ENCODE peak calls at places on chromosomes 3 and 15, in six cellular contexts. One of them, this sample, is unnamed.

GRCh38 chr3:126264952-126265351 is 84.6 kb upstream of the ALDH1L1 start:
- DNase-seq in fibroblast of pulmonary artery: no peak
- DNase-seq in CD8-positive, alpha-beta T cell: no peak
- DNase-seq in gastrocnemius medialis: no peak
- DNase-seq in PC-9: no peak
- DNase-seq in SK-N-SH: no peak
- DNase-seq in this sample: no peak

GRCh38 chr15:31303434-31304073 is 23.1 kb upstream of the KLF13 start:
- DNase-seq in fibroblast of pulmonary artery: no peak
- DNase-seq in PC-9: no peak
- DNase-seq in gastrocnemius medialis: peak; percentile 23
- DNase-seq in SK-N-SH: no peak
- DNase-seq in CD8-positive, alpha-beta T cell: no peak
- DNase-seq in this sample: no peak

GRCh38 chr3:42078686-42079085 is 12.5 kb upstream of the TRAK1 start:
- DNase-seq in gastrocnemius medialis: no peak
- DNase-seq in PC-9: no peak
- DNase-seq in SK-N-SH: no peak
- DNase-seq in fibroblast of pulmonary artery: no peak
- DNase-seq in CD8-positive, alpha-beta T cell: no peak
- DNase-seq in this sample: no peak

GRCh38 chr3:14147063-14147435 is 22.2 kb downstream of the TMEM43 start:
- DNase-seq in gastrocnemius medialis: no peak
- DNase-seq in CD8-positive, alpha-beta T cell: no peak
- DNase-seq in fibroblast of pulmonary artery: no peak
- DNase-seq in SK-N-SH: no peak
- DNase-seq in PC-9: no peak
- DNase-seq in this sample: no peak

GRCh38 chr15:80645494-80646065 is 49.5 kb upstream of the ABHD17C start:
- DNase-seq in SK-N-SH: no peak
- DNase-seq in gastrocnemius medialis: no peak
- DNase-seq in fibroblast of pulmonary artery: no peak
- DNase-seq in PC-9: no peak
- DNase-seq in CD8-positive, alpha-beta T cell: no peak
- DNase-seq in this sample: no peak

GRCh38 chr3:16347548-16347947 is 82.5 kb downstream of the OXNAD1 start:
- DNase-seq in SK-N-SH: no peak
- DNase-seq in fibroblast of pulmonary artery: no peak
- DNase-seq in gastrocnemius medialis: no peak
- DNase-seq in PC-9: no peak
- DNase-seq in CD8-positive, alpha-beta T cell: no peak
- DNase-seq in this sample: no peak

GRCh38 chr3:134040066-134040465 is 10.3 kb upstream of the SLCO2A1 start:
- DNase-seq in SK-N-SH: no peak
- DNase-seq in CD8-positive, alpha-beta T cell: no peak
- DNase-seq in fibroblast of pulmonary artery: no peak
- DNase-seq in PC-9: no peak
- DNase-seq in gastrocnemius medialis: no peak
- DNase-seq in this sample: no peak

GRCh38 chr3:165696496-165696895 is 140.7 kb downstream of the BCHE start:
- DNase-seq in gastrocnemius medialis: no peak
- DNase-seq in CD8-positive, alpha-beta T cell: no peak
- DNase-seq in fibroblast of pulmonary artery: no peak
- DNase-seq in PC-9: no peak
- DNase-seq in SK-N-SH: no peak
- DNase-seq in this sample: no peak

GRCh38 chr15:66850078-66850991 is 148.3 kb downstream of the SMAD6 start:
- DNase-seq in fibroblast of pulmonary artery: no peak
- DNase-seq in CD8-positive, alpha-beta T cell: no peak
- DNase-seq in gastrocnemius medialis: no peak
- DNase-seq in PC-9: no peak
- DNase-seq in SK-N-SH: peak; percentile 77
- DNase-seq in this sample: no peak

GRCh38 chr3:197343656-197344408 is 45.4 kb upstream of the DLG1 start:
- DNase-seq in PC-9: no peak
- DNase-seq in fibroblast of pulmonary artery: peak; percentile 70
- DNase-seq in CD8-positive, alpha-beta T cell: no peak
- DNase-seq in gastrocnemius medialis: no peak
- DNase-seq in SK-N-SH: no peak
- DNase-seq in this sample: no peak

DNA sequence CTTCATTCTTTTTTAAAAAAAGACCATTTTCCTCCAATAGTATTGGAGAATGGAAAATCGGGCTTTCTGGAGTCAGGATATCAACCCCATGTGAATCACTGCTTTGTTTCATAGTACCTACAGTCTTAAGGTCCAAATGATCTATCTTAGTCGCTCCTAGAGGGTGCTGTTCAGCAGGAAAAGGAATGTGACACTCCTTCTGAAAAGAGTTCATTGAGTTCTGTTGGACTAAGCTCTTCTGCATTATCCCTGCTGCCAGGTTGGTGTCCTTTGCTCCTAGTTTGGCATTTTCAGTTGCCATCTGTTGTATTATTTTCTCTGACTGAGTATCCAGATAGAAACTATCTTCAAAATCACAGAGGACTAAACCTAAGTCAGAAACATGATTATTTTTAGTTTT is 57.2 kb downstream of the POLQ start:
- DNase-seq in gastrocnemius medialis: no peak
- DNase-seq in PC-9: no peak
- DNase-seq in fibroblast of pulmonary artery: no peak
- DNase-seq in CD8-positive, alpha-beta T cell: no peak
- DNase-seq in SK-N-SH: no peak
- DNase-seq in this sample: no peak
- TF ChIP-seq CTCF in gastrocnemius medialis: no peak
- TF ChIP-seq CTCF in PC-9: no peak
- TF ChIP-seq CTCF in fibroblast of pulmonary artery: no peak
- TF ChIP-seq CTCF in CD8-positive, alpha-beta T cell: no peak
- TF ChIP-seq CTCF in SK-N-SH: no peak
- TF ChIP-seq CTCF in this sample: no peak

GRCh38 chr15:62298811-62299210 is 133.7 kb upstream of the C2CD4B start:
- DNase-seq in SK-N-SH: no peak
- DNase-seq in gastrocnemius medialis: no peak
- DNase-seq in fibroblast of pulmonary artery: no peak
- DNase-seq in CD8-positive, alpha-beta T cell: no peak
- DNase-seq in PC-9: no peak
- DNase-seq in this sample: no peak

GRCh38 chr15:62296756-62297507 is 131.8 kb upstream of the C2CD4B start:
- DNase-seq in fibroblast of pulmonary artery: no peak
- DNase-seq in CD8-positive, alpha-beta T cell: no peak
- DNase-seq in PC-9: no peak
- DNase-seq in gastrocnemius medialis: no peak
- DNase-seq in SK-N-SH: no peak
- DNase-seq in this sample: no peak

GRCh38 chr15:62301993-62302665 is 137.0 kb upstream of the C2CD4B start:
- DNase-seq in CD8-positive, alpha-beta T cell: no peak
- DNase-seq in gastrocnemius medialis: no peak
- DNase-seq in fibroblast of pulmonary artery: peak; percentile 43
- DNase-seq in PC-9: no peak
- DNase-seq in SK-N-SH: peak; percentile 55
- DNase-seq in this sample: no peak

GRCh38 chr15:62297933-62298332 is 132.8 kb upstream of the C2CD4B start:
- DNase-seq in fibroblast of pulmonary artery: no peak
- DNase-seq in gastrocnemius medialis: no peak
- DNase-seq in SK-N-SH: no peak
- DNase-seq in CD8-positive, alpha-beta T cell: no peak
- DNase-seq in PC-9: no peak
- DNase-seq in this sample: no peak

DNA sequence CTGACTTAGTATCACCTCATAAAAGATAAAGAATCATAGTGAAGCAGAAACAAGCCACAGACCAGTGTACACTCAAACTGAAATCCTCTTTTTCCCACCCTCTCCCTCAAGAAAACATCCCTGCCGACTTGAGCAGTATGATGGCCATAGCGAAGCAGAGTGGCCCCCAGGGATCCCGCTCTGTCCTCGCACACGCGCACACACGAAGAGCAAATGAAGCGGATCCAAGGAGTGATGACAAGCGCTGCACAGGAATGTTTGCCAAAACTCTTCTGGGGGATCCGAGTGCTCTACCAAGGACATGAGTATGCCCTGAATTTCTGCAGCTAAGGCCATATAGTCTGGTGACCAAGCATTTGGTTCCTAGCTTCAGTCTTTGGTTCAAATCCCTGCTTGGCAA is 134.5 kb upstream of the C2CD4B start:
- DNase-seq in fibroblast of pulmonary artery: no peak
- DNase-seq in SK-N-SH: no peak
- DNase-seq in gastrocnemius medialis: no peak
- DNase-seq in PC-9: no peak
- DNase-seq in CD8-positive, alpha-beta T cell: no peak
- DNase-seq in this sample: no peak
- H3K4me3 ChIP-seq in fibroblast of pulmonary artery: no peak overlapping the region
- H3K4me3 ChIP-seq in SK-N-SH: no peak overlapping the region
- H3K4me3 ChIP-seq in gastrocnemius medialis: no peak overlapping the region
- H3K4me3 ChIP-seq in PC-9: no peak overlapping the region
- H3K4me3 ChIP-seq in CD8-positive, alpha-beta T cell: no peak overlapping the region
- H3K4me3 ChIP-seq in this sample: no peak overlapping the region

GRCh38 chr3:33798418-33799201 is at the start of gene PDCD6IP:
- DNase-seq in PC-9: peak; percentile 80
- DNase-seq in SK-N-SH: peak; percentile 93
- DNase-seq in gastrocnemius medialis: peak; percentile 92
- DNase-seq in fibroblast of pulmonary artery: peak; percentile 95
- DNase-seq in CD8-positive, alpha-beta T cell: peak; percentile 85
- DNase-seq in this sample: peak; percentile 82
- TF ChIP-seq CTCF in PC-9: no peak
- TF ChIP-seq CTCF in SK-N-SH: peak; percentile 11
- TF ChIP-seq CTCF in gastrocnemius medialis: peak; percentile 9
- TF ChIP-seq CTCF in fibroblast of pulmonary artery: peak; percentile 17
- TF ChIP-seq CTCF in CD8-positive, alpha-beta T cell: no peak
- TF ChIP-seq CTCF in this sample: peak; percentile 12

GRCh38 chr3:188974856-188975611 is 196.7 kb upstream of the TPRG1 start:
- DNase-seq in fibroblast of pulmonary artery: no peak
- DNase-seq in gastrocnemius medialis: no peak
- DNase-seq in PC-9: no peak
- DNase-seq in CD8-positive, alpha-beta T cell: peak; percentile 10
- DNase-seq in SK-N-SH: no peak
- DNase-seq in this sample: no peak
- H3K4me3 ChIP-seq in fibroblast of pulmonary artery: no peak overlapping the region
- H3K4me3 ChIP-seq in gastrocnemius medialis: no peak overlapping the region
- H3K4me3 ChIP-seq in PC-9: no peak overlapping the region
- H3K4me3 ChIP-seq in CD8-positive, alpha-beta T cell: no peak overlapping the region
- H3K4me3 ChIP-seq in SK-N-SH: peak overlapping the region; percentile 31
- H3K4me3 ChIP-seq in this sample: no peak overlapping the region

GRCh38 chr3:186220886-186221285 is 112.0 kb upstream of the ETV5 start:
- DNase-seq in gastrocnemius medialis: peak; percentile 90
- DNase-seq in SK-N-SH: no peak
- DNase-seq in PC-9: no peak
- DNase-seq in fibroblast of pulmonary artery: no peak
- DNase-seq in CD8-positive, alpha-beta T cell: no peak
- DNase-seq in this sample: peak; percentile 52
- TF ChIP-seq CTCF in gastrocnemius medialis: no peak
- TF ChIP-seq CTCF in SK-N-SH: no peak
- TF ChIP-seq CTCF in PC-9: no peak
- TF ChIP-seq CTCF in fibroblast of pulmonary artery: no peak
- TF ChIP-seq CTCF in CD8-positive, alpha-beta T cell: no peak
- TF ChIP-seq CTCF in this sample: peak; percentile 50

GRCh38 chr3:63950698-63951097 is 38.5 kb upstream of the SCAANT1 start:
- DNase-seq in gastrocnemius medialis: no peak
- DNase-seq in SK-N-SH: no peak
- DNase-seq in PC-9: no peak
- DNase-seq in CD8-positive, alpha-beta T cell: no peak
- DNase-seq in fibroblast of pulmonary artery: no peak
- DNase-seq in this sample: no peak

GRCh38 chr3:63954182-63954581 is 42.0 kb upstream of the SCAANT1 start:
- DNase-seq in SK-N-SH: no peak
- DNase-seq in fibroblast of pulmonary artery: peak; percentile 48
- DNase-seq in gastrocnemius medialis: no peak
- DNase-seq in PC-9: no peak
- DNase-seq in CD8-positive, alpha-beta T cell: no peak
- DNase-seq in this sample: no peak

GRCh38 chr3:63948995-63949394 is 36.8 kb upstream of the SCAANT1 start:
- DNase-seq in CD8-positive, alpha-beta T cell: no peak
- DNase-seq in gastrocnemius medialis: no peak
- DNase-seq in PC-9: no peak
- DNase-seq in fibroblast of pulmonary artery: peak; percentile 85
- DNase-seq in SK-N-SH: no peak
- DNase-seq in this sample: no peak

GRCh38 chr3:63951492-63951891 is 39.3 kb upstream of the SCAANT1 start:
- DNase-seq in SK-N-SH: no peak
- DNase-seq in fibroblast of pulmonary artery: no peak
- DNase-seq in gastrocnemius medialis: no peak
- DNase-seq in CD8-positive, alpha-beta T cell: no peak
- DNase-seq in PC-9: no peak
- DNase-seq in this sample: no peak

DNA sequence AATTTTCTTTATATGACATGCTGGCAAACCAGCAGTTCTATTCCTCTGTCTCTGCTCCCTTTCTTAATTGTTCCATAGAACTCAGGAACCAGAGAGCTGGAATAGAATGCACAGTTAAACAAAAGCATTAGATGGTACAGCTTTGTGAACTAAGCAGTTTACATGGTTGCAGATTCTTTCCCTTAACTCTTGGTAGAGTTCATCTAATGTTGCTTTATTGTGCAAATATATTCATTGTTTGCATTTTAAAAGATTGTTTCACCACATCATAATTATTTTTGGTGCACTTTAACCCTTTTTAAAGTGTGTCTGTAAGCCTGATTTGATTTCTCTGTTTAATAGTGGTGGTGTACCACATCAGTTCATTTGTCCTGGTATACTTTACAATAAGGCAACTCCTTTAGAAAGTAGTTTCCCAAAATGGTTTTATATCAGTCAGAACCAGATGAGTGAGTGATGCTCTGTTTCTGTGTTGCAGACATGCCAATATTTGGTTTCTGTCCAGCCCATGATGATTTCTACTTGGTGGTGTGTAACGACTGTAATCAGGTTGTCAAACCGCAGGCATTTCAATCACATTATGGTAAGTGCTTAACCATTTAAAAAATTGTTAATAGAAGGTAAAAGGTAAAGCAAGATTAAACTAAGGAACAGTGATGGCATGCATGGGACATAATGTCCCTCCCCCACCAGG is 39.9 kb upstream of the SCAANT1 start:
- DNase-seq in CD8-positive, alpha-beta T cell: no peak
- DNase-seq in fibroblast of pulmonary artery: no peak
- DNase-seq in gastrocnemius medialis: no peak
- DNase-seq in SK-N-SH: no peak
- DNase-seq in PC-9: no peak
- DNase-seq in this sample: no peak
- H3K4me3 ChIP-seq in CD8-positive, alpha-beta T cell: no peak overlapping the region
- H3K4me3 ChIP-seq in fibroblast of pulmonary artery: no peak overlapping the region
- H3K4me3 ChIP-seq in gastrocnemius medialis: no peak overlapping the region
- H3K4me3 ChIP-seq in SK-N-SH: no peak overlapping the region
- H3K4me3 ChIP-seq in PC-9: no peak overlapping the region
- H3K4me3 ChIP-seq in this sample: no peak overlapping the region

This sample was measured in LNCaP clone FGC.